ENCODE peak calls at places on chromosomes 11 and 22, in four cellular contexts. H is activated CD4-positive, alpha-beta T cell treated with anti-CD3 and anti-CD28 coated beads for 24 hours; J is DMS153; E is nephron progenitor cell. U is an unnamed sample.
A peak's percentile ranks its signal among the peaks of the same experiment; 100 is the strongest.

GRCh38 chr22:23012081-23012622 is 58.2 kb upstream of the GNAZ start:
- DNase-seq in H (peak; percentile 20), J (no peak), E (no peak), U (no peak)

GRCh38 chr22:35728639-35729308 is 11.1 kb downstream of the APOL5 start:
- DNase-seq in H (no peak), E (no peak), J (peak; percentile 94), U (peak; percentile 60)

GRCh38 chr11:44269369-44270351 is 40.3 kb downstream of the ALX4 start:
- DNase-seq in H (no peak), J (no peak), E (no peak), U (no peak)

GRCh38 chr11:772429-773390 is 4.6 kb downstream of the GATD1 start:
- DNase-seq in H (no peak), E (no peak), J (no peak), U (no peak)

GRCh38 chr11:16000065-16000464 is 356.3 kb downstream of the SOX6 start:
- DNase-seq in H (no peak), E (no peak), J (no peak), U (no peak)

GRCh38 chr11:19938051-19938856 is 222.0 kb downstream of the DBX1 start:
- DNase-seq in E (peak; percentile 76), H (peak; percentile 18), J (peak; percentile 9), U (peak; percentile 13)

GRCh38 chr11:9170450-9170849 is 79.1 kb upstream of the SCUBE2 start:
- DNase-seq in J (no peak), H (no peak), E (no peak), U (no peak)

GRCh38 chr11:10846664-10847063 is 11.2 kb downstream of the ZBED5 start:
- DNase-seq in J (no peak), E (no peak), H (no peak), U (no peak)

GRCh38 chr22:19625331-19626041 is 88.8 kb upstream of the SEPTIN5 start:
- DNase-seq in J (no peak), H (no peak), E (no peak), U (no peak)

GRCh38 chr11:68206211-68206610 is 6.9 kb downstream of the KMT5B start:
- DNase-seq in J (peak; percentile 11), H (no peak), E (no peak), U (peak; percentile 61)

GRCh38 chr22:33569547-33569946 is 350.7 kb downstream of the LARGE1 start:
- DNase-seq in H (no peak), J (no peak), E (peak; percentile 6), U (no peak)

GRCh38 chr11:73470036-73470624 is 93.9 kb downstream of the RELT start:
- DNase-seq in J (no peak), H (no peak), E (no peak), U (no peak)

GRCh38 chr22:44536411-44536810 is 38.4 kb upstream of the RTL6 start:
- DNase-seq in E (no peak), H (no peak), J (no peak), U (no peak)

GRCh38 chr11:34857463-34857862 is 58.7 kb downstream of the APIP start:
- DNase-seq in H (no peak), J (no peak), E (no peak), U (no peak)

GRCh38 chr11:11279956-11280689 is 72.9 kb downstream of the CSNK2A3 start:
- DNase-seq in E (no peak), H (no peak), J (peak; percentile 95), U (peak; percentile 68)

GRCh38 chr11:109071712-109072524 is 350.1 kb upstream of the C11orf87 start:
- DNase-seq in H (no peak), J (no peak), E (no peak), U (no peak)

GRCh38 chr11:17741487-17741886 is 6.9 kb downstream of the KCNC1 start:
- DNase-seq in J (no peak), E (no peak), H (no peak), U (no peak)

U was measured in NCI-H2029.